ENCODE peak calls at places on chromosome 12, in ten cellular contexts. A is cardiac muscle cell; P is body of pancreas; D is endodermal cell; W is SK-N-SH; J is astrocyte; O is CD8-positive, alpha-beta memory T cell; E is fibroblast of lung; I is left lung; X is hepatocyte. M is an unnamed sample.

GRCh38 chr12:4270670-4271432 is 2.7 kb upstream of the CCND2 start:
- DNase-seq in O (peak; percentile 42), A (no peak), W (peak; percentile 38), X (peak; percentile 59), J (no peak), E (peak; percentile 37), P (peak; percentile 37), D (peak; percentile 92), I (peak; percentile 90), M (peak; percentile 56)

GRCh38 chr12:113987261-113988063 is 21.3 kb upstream of the RBM19 start:
- DNase-seq in W (no peak), J (no peak), P (no peak), D (no peak), E (peak; percentile 22), O (no peak), A (no peak), X (peak; percentile 25), I (no peak), M (no peak)

GRCh38 chr12:46371718-46372130 is 849 bp downstream of the SLC38A2 start:
- DNase-seq in W (peak; percentile 77), D (no peak), A (peak; percentile 68), J (no peak), O (no peak), X (peak; percentile 80), P (peak; percentile 70), I (peak; percentile 92), E (peak; percentile 73), M (peak; percentile 48)

GRCh38 chr12:6383572-6384498 is at the start of gene LTBR:
- DNase-seq in O (no peak), I (peak; percentile 100), D (peak; percentile 92), X (peak; percentile 95), J (peak; percentile 67), P (peak; percentile 96), E (peak; percentile 95), A (peak; percentile 99), W (no peak), M (peak; percentile 94)

GRCh38 chr12:79662046-79662811 is 28.5 kb downstream of the PAWR start:
- DNase-seq in E (no peak), X (no peak), I (no peak), A (no peak), O (no peak), J (peak; percentile 58), W (no peak), P (no peak), D (no peak), M (no peak)

GRCh38 chr12:1630081-1630826 is 1.2 kb downstream of the WNT5B start:
- DNase-seq in W (peak; percentile 88), A (peak; percentile 26), X (peak; percentile 65), O (no peak), J (no peak), D (peak; percentile 88), E (peak; percentile 29), I (peak; percentile 84), P (peak; percentile 30), M (no peak)

GRCh38 chr12:70309348-70309747 is 56.7 kb upstream of the KCNMB4 start:
- DNase-seq in X (no peak), E (no peak), A (no peak), W (no peak), O (no peak), D (no peak), P (no peak), J (no peak), I (no peak), M (no peak)

GRCh38 chr12:54958048-54958658 is 26.4 kb downstream of the TESPA1 start:
- DNase-seq in I (no peak), J (peak; percentile 38), A (peak; percentile 83), O (peak; percentile 49), W (peak; percentile 26), E (peak; percentile 81), P (peak; percentile 50), X (peak; percentile 77), D (peak; percentile 84), M (no peak)

GRCh38 chr12:109919466-109919865 is 19.4 kb downstream of the TCHP start:
- DNase-seq in A (no peak), J (no peak), X (no peak), E (no peak), P (no peak), D (no peak), O (no peak), I (no peak), W (peak; percentile 50), M (no peak)

GRCh38 chr12:4118601-4119156 is 154.9 kb upstream of the CCND2 start:
- DNase-seq in W (no peak), A (no peak), I (no peak), O (no peak), E (no peak), D (no peak), J (no peak), P (no peak), X (no peak), M (no peak)

GRCh38 chr12:127416796-127417195 is 850.2 kb upstream of the TMEM132C start:
- DNase-seq in E (no peak), J (peak; percentile 54), W (no peak), I (no peak), D (no peak), P (no peak), O (no peak), A (no peak), X (no peak), M (no peak)

GRCh38 chr12:8078400-8078799 is 3.7 kb upstream of the NECAP1 start:
- DNase-seq in X (peak; percentile 59), J (peak; percentile 58), I (no peak), E (peak; percentile 87), O (peak; percentile 67), P (no peak), W (peak; percentile 64), D (peak; percentile 80), A (peak; percentile 83), M (no peak)

GRCh38 chr12:122835693-122836026 is 403 bp downstream of the HIP1R start:
- DNase-seq in X (peak; percentile 76), O (peak; percentile 26), P (peak; percentile 43), A (peak; percentile 9), D (no peak), W (peak; percentile 83), E (no peak), J (no peak), I (peak; percentile 82), M (no peak)

GRCh38 chr12:69500631-69501030 is 30.4 kb downstream of the FRS2 start:
- DNase-seq in P (no peak), D (no peak), J (peak; percentile 61), X (no peak), I (no peak), E (no peak), O (no peak), W (no peak), A (no peak), M (no peak)

GRCh38 chr12:40693503-40693863 is 1.2 kb downstream of the CNTN1 start:
- DNase-seq in I (no peak), X (peak; percentile 40), A (no peak), D (peak; percentile 87), E (no peak), O (no peak), P (peak; percentile 14), W (peak; percentile 50), J (no peak), M (peak; percentile 49)

GRCh38 chr12:88737838-88738472 is 157.7 kb upstream of the KITLG start:
- DNase-seq in J (no peak), D (no peak), I (no peak), A (no peak), E (no peak), W (no peak), X (no peak), O (no peak), P (peak; percentile 35), M (no peak)

DNA sequence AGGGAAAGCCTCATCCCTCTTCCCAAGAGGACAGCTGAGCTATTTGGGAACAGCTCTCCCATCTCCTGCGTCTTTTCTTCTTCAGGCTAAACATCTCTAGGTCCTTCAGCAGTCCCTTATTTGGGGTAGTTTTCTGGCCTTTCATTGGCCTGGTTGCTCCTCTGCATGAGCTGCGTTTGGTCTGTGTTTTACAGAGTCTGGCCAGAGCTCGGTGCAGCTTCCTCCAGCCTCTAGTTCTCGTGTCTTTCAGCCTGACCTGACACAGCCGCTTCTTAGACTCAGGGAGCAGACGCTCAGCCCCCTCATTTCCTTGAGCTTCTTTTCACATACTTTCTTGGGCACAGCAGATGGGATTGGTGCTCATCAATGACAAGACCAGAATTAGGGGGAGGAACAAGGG is 13.5 kb upstream of the GSG1 start:
- DNase-seq in A (no peak), D (no peak), J (no peak), I (no peak), W (no peak), O (no peak), E (no peak), X (no peak), P (no peak), M (no peak)
- H3K27ac ChIP-seq in A (no peak overlapping the region), D (no peak overlapping the region), J (no peak overlapping the region), I (no peak overlapping the region), W (no peak overlapping the region), O (no peak overlapping the region), E (no peak overlapping the region), X (no peak overlapping the region), P (no peak overlapping the region), M (no peak overlapping the region)

DNA sequence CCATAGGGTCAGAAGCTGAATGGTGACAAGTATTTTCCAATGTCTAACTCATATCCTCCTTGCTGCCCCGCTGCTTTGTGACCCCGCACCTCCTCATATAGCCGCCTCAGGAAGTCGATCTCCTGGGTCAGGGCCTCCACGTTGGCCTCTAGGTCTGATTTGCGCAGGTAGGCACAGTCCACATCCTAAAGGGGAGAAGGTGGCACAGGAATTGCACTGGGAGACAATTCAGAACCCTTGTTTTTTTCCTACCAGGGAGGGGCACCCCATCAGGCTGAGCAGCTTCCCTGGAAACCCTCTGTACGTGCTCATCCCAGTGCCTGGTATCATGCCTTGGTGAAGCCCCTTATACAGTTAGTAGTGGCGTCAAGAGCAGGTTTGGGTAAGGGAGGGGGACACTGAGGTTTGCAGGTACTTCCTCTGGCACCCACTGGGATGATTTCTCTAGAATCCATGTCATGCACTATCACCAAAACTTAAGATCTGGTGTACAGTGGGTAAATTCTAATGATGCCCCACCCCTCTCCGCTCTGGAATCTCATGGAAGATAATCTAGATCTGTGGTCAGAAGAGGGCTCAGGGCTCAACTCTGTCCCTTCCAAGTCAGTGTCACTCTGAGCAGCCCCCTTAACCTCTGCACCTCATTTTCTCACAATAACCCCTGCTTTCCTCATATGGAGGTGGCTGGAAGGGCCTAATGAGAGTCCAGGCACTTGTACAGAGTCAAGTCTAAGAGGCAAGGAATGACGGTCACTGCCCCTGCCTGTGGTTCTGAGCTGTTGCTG is 20.1 kb upstream of the KRT86 start:
- DNase-seq in D (no peak), E (no peak), A (no peak), I (no peak), X (no peak), J (no peak), P (no peak), O (no peak), W (no peak), M (no peak)
- H3K27me3 ChIP-seq in D (peaks cover 86% of the 10 kb centered on the region), E (peaks cover 28% of the 10 kb centered on the region), A (peaks cover 100% of the 10 kb centered on the region), I (peaks cover 45% of the 10 kb centered on the region), X (peaks cover 55% of the 10 kb centered on the region), J (peaks cover 36% of the 10 kb centered on the region), P (no peaks in the 10 kb centered on the region), O (peaks cover 3% of the 10 kb centered on the region), W (no peaks in the 10 kb centered on the region), M (no peaks in the 10 kb centered on the region)

GRCh38 chr12:45304514-45305178 is 88.8 kb downstream of the ANO6 start:
- DNase-seq in E (no peak), W (no peak), X (no peak), I (no peak), O (no peak), P (no peak), D (no peak), A (peak; percentile 35), J (no peak), M (no peak)
- H3K27ac ChIP-seq in E (no peak overlapping the region), W (no peak overlapping the region), X (no peak overlapping the region), I (peak overlapping the region; percentile 6), O (no peak overlapping the region), P (no peak overlapping the region), D (no peak overlapping the region), A (no peak overlapping the region), J (no peak overlapping the region), M (peak overlapping the region; percentile 63)

GRCh38 chr12:67077617-67078016 is 191.5 kb upstream of the CAND1 start:
- DNase-seq in A (no peak), E (peak; percentile 5), W (no peak), X (no peak), P (no peak), D (no peak), O (no peak), J (peak; percentile 89), I (no peak), M (no peak)
- H3K27me3 ChIP-seq in A (peaks cover 64% of the 10 kb centered on the region), E (no peaks in the 10 kb centered on the region), W (no peaks in the 10 kb centered on the region), X (peaks cover 28% of the 10 kb centered on the region), P (no peaks in the 10 kb centered on the region), D (peaks cover 22% of the 10 kb centered on the region), O (no peaks in the 10 kb centered on the region), J (peaks cover 36% of the 10 kb centered on the region), I (peaks cover 3% of the 10 kb centered on the region), M (no peaks in the 10 kb centered on the region)

M was measured in tibial nerve.